ENCODE peak calls at places on chromosome 6, in five cellular contexts. N is stimulated activated CD8-positive, alpha-beta memory T cell treated with anti-CD3 and anti-CD28 coated beads, Interleukin-15, amount 100 ng/mL, for 1 hour; L is MCF 10A; B is stimulated activated CD4-positive, alpha-beta T cell treated with anti-CD3 and anti-CD28 coated beads, Interleukin-15, amount 100 ng/mL, for 1 hour; F is left ventricle myocardium inferior. M is an unnamed sample.

GRCh38 chr6:56242343-56242742 is 5.0 kb downstream of the COL21A1 start:
- DNase-seq in L (peak), N (no peak), B (no peak), F (no peak), M (no peak)

GRCh38 chr6:20211941-20212391 is 303 bp downstream of the MBOAT1 start:
- DNase-seq in B (peak), L (peak), F (no peak), N (peak), M (peak)

GRCh38 chr6:134550604-134551003 is 232.7 kb upstream of the SGK1 start:
- DNase-seq in F (no peak), L (peak), B (no peak), N (no peak), M (no peak)

GRCh38 chr6:27871919-27872633 is 40.1 kb downstream of the OR2B2 start:
- DNase-seq in B (no peak), L (peak), N (peak), F (peak), M (peak)

GRCh38 chr6:151765444-151765886 is 42.0 kb upstream of the ESR1 start:
- DNase-seq in F (no peak), L (peak), N (no peak), B (no peak), M (peak)

GRCh38 chr6:85354761-85355618 is 94.9 kb upstream of the NT5E start:
- DNase-seq in L (peak), B (peak), N (peak), F (peak), M (peak)

GRCh38 chr6:142925575-142926110 is 19.3 kb downstream of the HIVEP2 start:
- DNase-seq in N (no peak), L (peak), B (no peak), F (no peak), M (no peak)

GRCh38 chr6:257774-258173 is 34.5 kb upstream of the DUSP22 start:
- DNase-seq in L (no peak), N (no peak), F (no peak), B (no peak), M (no peak)

GRCh38 chr6:98929498-98930060 is 18.2 kb downstream of the FBXL4 start:
- DNase-seq in B (no peak), F (no peak), N (no peak), L (no peak), M (no peak)

GRCh38 chr6:162123797-162124196 is 603.8 kb downstream of the PRKN start:
- DNase-seq in B (no peak), F (no peak), N (no peak), L (no peak), M (no peak)

GRCh38 chr6:44458551-44458950 is 71.0 kb downstream of the CDC5L start:
- DNase-seq in N (no peak), L (no peak), F (no peak), B (no peak), M (no peak)

GRCh38 chr6:88532241-88532860 is 366.2 kb upstream of the CNR1 start:
- DNase-seq in F (no peak), B (no peak), N (no peak), L (no peak), M (no peak)

GRCh38 chr6:112770341-112770740 is 423.2 kb downstream of the RFPL4B start:
- DNase-seq in F (no peak), B (no peak), L (no peak), N (no peak), M (no peak)

GRCh38 chr6:40627316-40627715 is 40.2 kb upstream of the LRFN2 start:
- DNase-seq in N (no peak), B (no peak), L (peak), F (no peak), M (no peak)

GRCh38 chr6:43809417-43810305 is 39.6 kb downstream of the VEGFA start:
- DNase-seq in N (no peak), F (no peak), L (peak), B (no peak), M (no peak)

GRCh38 chr6:42251911-42252637 is 34.4 kb upstream of the MRPS10 start:
- DNase-seq in N (no peak), F (peak), L (peak), B (no peak), M (no peak)

GRCh38 chr6:12654526-12654925 is 62.0 kb upstream of the PHACTR1 start:
- DNase-seq in L (no peak), B (no peak), N (no peak), F (no peak), M (no peak)

GRCh38 chr6:137363805-137364138 is 130.4 kb downstream of the OLIG3 start:
- DNase-seq in F (no peak), B (no peak), N (no peak), L (peak), M (no peak)

GRCh38 chr6:7188492-7188891 is 80.7 kb downstream of the RREB1 start:
- DNase-seq in L (no peak), N (no peak), B (no peak), F (no peak), M (no peak)

GRCh38 chr6:149275621-149276020 is 41.9 kb upstream of the TAB2 start:
- DNase-seq in F (no peak), L (no peak), B (no peak), N (no peak), M (no peak)

GRCh38 chr6:139017227-139017626 is 11.3 kb upstream of the ABRACL start:
- DNase-seq in L (no peak), B (no peak), N (no peak), F (no peak), M (no peak)

GRCh38 chr6:112469306-112469705 is 122.2 kb downstream of the RFPL4B start:
- DNase-seq in L (no peak), B (no peak), F (no peak), N (no peak), M (no peak)

GRCh38 chr6:136549359-136550044 is 720 bp downstream of the MAP7 start:
- DNase-seq in F (no peak), B (no peak), L (peak), N (no peak), M (peak)

GRCh38 chr6:117555882-117556498 is 46.3 kb downstream of the GOPC start:
- DNase-seq in N (peak), F (no peak), L (peak), B (no peak), M (peak)

GRCh38 chr6:11532097-11532496 is 5.5 kb upstream of the TMEM170B start:
- DNase-seq in F (no peak), N (no peak), L (no peak), B (no peak), M (no peak)

M was measured in endothelial cell.